ENCODE peak calls at places on chromosomes 4 and X, in four cellular contexts. W is GM20000, O is sigmoid colon, Q is coronary artery. D is an unnamed sample.

GRCh38 chrX:2502668-2503519 is 2.1 kb upstream of the DHRSX start:
- DNase-seq in Q (peak), O (no peak), W (no peak), D (no peak)

GRCh38 chr4:766559-767283 is 59.2 kb downstream of the CPLX1 start:
- DNase-seq in Q (no peak), W (no peak), O (no peak), D (no peak)

GRCh38 chrX:74613350-74614192 is 853 bp downstream of the RLIM start:
- DNase-seq in O (no peak), W (no peak), Q (no peak), D (no peak)

GRCh38 chr4:44760142-44760898 is 34.0 kb upstream of the GNPDA2 start:
- DNase-seq in O (no peak), Q (no peak), W (peak), D (peak)

GRCh38 chrX:71998836-71999509 is 88.3 kb downstream of the NHSL2 start:
- DNase-seq in W (peak), Q (peak), O (no peak), D (peak)

GRCh38 chrX:23756165-23756564 is 13.1 kb upstream of the ACOT9 start:
- DNase-seq in O (peak), Q (no peak), W (peak), D (peak)

GRCh38 chrX:110667706-110668105 is 127.9 kb downstream of the CHRDL1 start:
- DNase-seq in O (no peak), Q (no peak), W (no peak), D (no peak)

GRCh38 chr4:148415500-148415899 is 26.7 kb downstream of the NR3C2 start:
- DNase-seq in O (no peak), Q (no peak), W (no peak), D (no peak)

GRCh38 chrX:136269921-136270320 is 18.7 kb upstream of the MAP7D3 start:
- DNase-seq in Q (no peak), O (no peak), W (no peak), D (no peak)

GRCh38 chr4:12729384-12729783 is 754.8 kb downstream of the RAB28 start:
- DNase-seq in W (peak), O (no peak), Q (no peak), D (no peak)

GRCh38 chrX:86002076-86002896 is 45.1 kb downstream of the CHM start:
- DNase-seq in O (no peak), Q (no peak), W (no peak), D (peak)

GRCh38 chrX:84174348-84174747 is 13.7 kb downstream of the RPS6KA6 start:
- DNase-seq in O (no peak), W (no peak), Q (no peak), D (no peak)

GRCh38 chrX:9677098-9677739 is 88.4 kb downstream of the GPR143 start:
- DNase-seq in W (peak), Q (no peak), O (peak), D (peak)

GRCh38 chrX:144768540-144768939 is 478.8 kb upstream of the SPANXN1 start:
- DNase-seq in Q (no peak), O (no peak), W (no peak), D (no peak)

GRCh38 chr4:123631699-123632098 is 235.1 kb downstream of the SPRY1 start:
- DNase-seq in O (no peak), W (no peak), Q (no peak), D (no peak)

GRCh38 chr4:138751290-138751689 is 264.3 kb upstream of the NOCT start:
- DNase-seq in O (no peak), Q (no peak), W (no peak), D (no peak)

DNA sequence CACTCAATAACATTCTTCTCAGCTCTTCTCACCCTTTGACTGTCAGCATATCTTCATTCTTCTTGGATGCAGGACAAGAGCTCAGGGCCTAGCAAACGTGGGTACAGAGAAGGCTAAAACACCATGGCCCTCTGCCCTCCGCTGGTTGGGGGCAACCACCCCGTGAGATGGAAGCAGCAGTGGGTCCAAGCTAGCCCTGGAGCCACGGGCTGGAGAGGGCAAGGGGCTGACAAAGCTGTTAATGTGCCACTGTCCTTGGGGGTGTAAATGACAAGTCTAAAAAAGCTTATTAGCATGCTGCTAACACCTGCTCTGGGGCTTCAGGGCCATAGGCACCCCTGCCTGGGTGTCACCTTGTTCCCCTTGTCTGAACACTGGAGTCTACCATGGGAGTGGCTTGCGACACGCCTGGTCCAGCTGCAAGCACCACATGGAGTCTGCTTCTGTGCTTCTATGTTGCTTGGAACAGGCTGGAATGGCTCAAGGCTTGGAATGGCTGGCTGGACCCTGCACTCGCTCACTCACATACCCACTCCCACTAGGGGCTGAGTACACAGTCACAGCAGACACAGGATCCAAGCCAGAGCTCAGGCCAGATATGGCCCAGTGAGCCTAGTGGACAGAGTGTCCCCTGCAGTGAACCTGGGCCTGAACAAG is 246.0 kb downstream of the PCDH10 start:
- DNase-seq in O (no peak), W (no peak), Q (no peak), D (no peak)
- TF ChIP-seq CTCF in O (no peak), W (no peak), Q (no peak), D (no peak)

DNA sequence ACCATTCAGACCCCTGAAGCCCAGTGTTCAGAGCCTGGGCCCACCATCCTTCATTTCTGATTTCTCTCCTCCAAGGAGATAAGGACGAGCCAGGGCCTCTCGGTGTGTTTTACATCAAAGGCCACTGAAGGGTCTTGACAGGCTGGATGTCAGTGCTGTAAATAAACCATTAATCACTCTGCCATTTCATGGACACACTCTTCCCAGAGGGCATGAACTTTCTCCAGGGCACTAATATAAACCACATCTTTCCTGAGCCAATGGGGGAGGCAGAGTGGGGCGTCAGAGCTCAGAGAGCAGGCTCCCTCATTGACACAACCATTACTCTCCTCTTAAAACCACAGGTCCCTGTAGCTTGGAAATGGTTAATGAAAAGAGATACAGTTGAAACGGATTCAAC is 200.7 kb downstream of the CHIC2 start:
- DNase-seq in Q (no peak), W (no peak), O (no peak), D (no peak)
- TF ChIP-seq CTCF in Q (no peak), W (no peak), O (no peak), D (no peak)

DNA sequence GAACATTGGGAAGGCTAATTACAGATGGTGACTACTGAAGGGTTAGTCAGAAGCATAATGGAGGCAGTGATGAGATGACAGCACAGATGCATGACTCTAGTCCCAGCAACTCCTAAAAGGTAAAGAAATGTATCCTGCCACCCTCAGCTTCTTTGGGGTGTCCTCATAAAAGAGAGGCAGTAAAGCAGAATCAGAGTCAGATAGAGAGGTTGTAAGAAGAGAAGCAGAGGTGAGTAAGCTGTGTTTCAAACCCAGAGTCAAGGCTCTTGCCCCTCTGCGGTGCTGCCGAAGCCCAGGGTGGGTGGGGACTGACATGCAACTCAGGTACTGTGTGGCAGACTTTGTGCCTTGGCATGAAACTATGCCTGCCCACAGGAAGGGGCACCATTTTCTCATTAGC is 59.5 kb upstream of the PGM2 start:
- DNase-seq in O (no peak), W (no peak), Q (no peak), D (no peak)
- TF ChIP-seq CTCF in O (no peak), W (no peak), Q (no peak), D (no peak)

GRCh38 chr4:48681856-48682255 is 98.2 kb downstream of the FRYL start:
- DNase-seq in W (peak), O (no peak), Q (no peak), D (peak)
- TF ChIP-seq CTCF in W (no peak), O (no peak), Q (no peak), D (peak)

DNA sequence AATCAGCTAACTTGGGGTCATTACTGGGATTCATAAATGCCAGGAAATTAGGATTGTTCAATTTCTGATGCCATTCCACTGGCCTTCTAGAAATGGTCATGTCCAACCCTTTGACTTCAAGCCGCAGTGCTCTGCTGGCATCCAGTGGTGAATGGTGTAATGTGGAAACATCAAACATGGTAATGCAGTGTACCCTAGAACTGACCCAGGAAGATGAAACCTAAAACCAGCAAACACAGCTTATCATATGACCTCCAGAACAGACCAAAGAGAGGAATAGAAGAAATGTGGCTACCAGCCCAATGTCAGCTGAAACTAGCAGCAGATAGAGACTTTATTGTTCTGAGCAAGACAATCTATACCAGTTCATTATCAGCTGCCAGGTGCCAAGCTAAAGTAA is 13.8 kb downstream of the CXCL13 start:
- DNase-seq in O (no peak), W (no peak), Q (no peak), D (no peak)
- TF ChIP-seq CTCF in O (no peak), W (no peak), Q (no peak), D (no peak)

GRCh38 chr4:6263541-6264540 is 5.8 kb upstream of the WFS1 start:
- DNase-seq in Q (no peak), W (peak), O (no peak), D (peak)
- TF ChIP-seq CTCF in Q (peak), W (peak), O (no peak), D (peak)

GRCh38 chr4:175109933-175110332 is 191.8 kb downstream of the ADAM29 start:
- DNase-seq in W (no peak), Q (no peak), O (peak), D (peak)
- TF ChIP-seq CTCF in W (no peak), Q (no peak), O (no peak), D (no peak)

GRCh38 chr4:108060164-108060563 is 70.5 kb downstream of the HADH start:
- DNase-seq in O (no peak), W (no peak), Q (no peak), D (no peak)
- TF ChIP-seq CTCF in O (no peak), W (peak), Q (no peak), D (peak)